ENCODE peak calls at places on chromosomes 13 and 19, in six cellular contexts. W, K, D, H, C and J are unnamed samples. For H3K4me1, the result is how much of the 10 kb centered on the place peaks cover.

GRCh38 chr19:6393982-6394412 is 1.0 kb upstream of the GTF2F1 start:
- DNase-seq in W (peak), K (no peak), D (no peak), H (no peak), C (no peak), J (no peak)

GRCh38 chr13:111346281-111346680 is 25.8 kb downstream of the TEX29 start:
- DNase-seq in W (no peak), K (no peak), D (no peak), H (no peak), C (no peak), J (no peak)

GRCh38 chr13:31797154-31797775 is 57.9 kb downstream of the RXFP2 start:
- DNase-seq in W (no peak), K (no peak), D (peak), H (peak), C (peak), J (no peak)

GRCh38 chr13:76887070-76887563 is 912 bp upstream of the KCTD12 start:
- DNase-seq in W (no peak), K (no peak), D (no peak), H (no peak), C (no peak), J (no peak)

GRCh38 chr13:88000239-88000638 is 329.1 kb downstream of the SLITRK5 start:
- DNase-seq in W (no peak), K (no peak), D (no peak), H (no peak), C (no peak), J (no peak)

GRCh38 chr13:30750036-30750435 is 14.7 kb downstream of the ALOX5AP start:
- DNase-seq in W (no peak), K (no peak), D (no peak), H (no peak), C (no peak), J (no peak)

GRCh38 chr13:95620498-95621140 is 23.9 kb downstream of the DZIP1 start:
- DNase-seq in W (no peak), K (no peak), D (no peak), H (no peak), C (no peak), J (no peak)

GRCh38 chr19:46303702-46304397 is 7.0 kb downstream of the HIF3A start:
- DNase-seq in W (no peak), K (peak), D (peak), H (peak), C (no peak), J (peak)

GRCh38 chr19:45528149-45528743 is 21.0 kb downstream of the VASP start:
- DNase-seq in W (no peak), K (peak), D (no peak), H (peak), C (no peak), J (no peak)

GRCh38 chr19:6761053-6761676 is 6.1 kb downstream of the SH2D3A start:
- DNase-seq in W (no peak), K (no peak), D (no peak), H (peak), C (peak), J (no peak)

GRCh38 chr19:30742981-30743380 is 370.8 kb downstream of the ZNF536 start:
- DNase-seq in W (no peak), K (no peak), D (no peak), H (no peak), C (no peak), J (no peak)

GRCh38 chr13:109809216-109809890 is 23.0 kb upstream of the IRS2 start:
- DNase-seq in W (no peak), K (no peak), D (no peak), H (no peak), C (no peak), J (no peak)

GRCh38 chr13:109919715-109920375 is 133.5 kb upstream of the IRS2 start:
- DNase-seq in W (no peak), K (no peak), D (no peak), H (no peak), C (no peak), J (no peak)

GRCh38 chr19:42436006-42436405 is 6.7 kb downstream of the CXCL17 start:
- DNase-seq in W (no peak), K (no peak), D (no peak), H (no peak), C (peak), J (no peak)

GRCh38 chr19:36032251-36033104 is at the start of gene CLIP3:
- DNase-seq in W (no peak), K (no peak), D (no peak), H (no peak), C (no peak), J (no peak)

GRCh38 chr19:47022541-47023447 is 3.2 kb downstream of the NPAS1 start:
- DNase-seq in W (no peak), K (no peak), D (no peak), H (peak), C (no peak), J (no peak)

GRCh38 chr19:15210323-15210774 is 9.6 kb upstream of the NOTCH3 start:
- DNase-seq in W (no peak), K (no peak), D (no peak), H (no peak), C (peak), J (no peak)

GRCh38 chr13:49759503-49759902 is 33.0 kb downstream of the KPNA3 start:
- DNase-seq in W (no peak), K (no peak), D (no peak), H (no peak), C (no peak), J (no peak)

GRCh38 chr19:12802267-12803106 is 618 bp downstream of the THSD8 start:
- DNase-seq in W (no peak), K (no peak), D (no peak), H (no peak), C (no peak), J (no peak)

GRCh38 chr13:110392510-110393233 is 85.6 kb downstream of the COL4A2 start:
- DNase-seq in W (no peak), K (no peak), D (no peak), H (no peak), C (no peak), J (no peak)

GRCh38 chr13:53254495-53254894 is 225.9 kb downstream of the OLFM4 start:
- DNase-seq in W (no peak), K (no peak), D (no peak), H (no peak), C (no peak), J (no peak)

GRCh38 chr19:54203151-54203611 is 2.5 kb downstream of the RPS9 start:
- DNase-seq in W (no peak), K (no peak), D (no peak), H (no peak), C (peak), J (no peak)

GRCh38 chr13:22447132-22447886 is 733.5 kb upstream of the SGCG start:
- DNase-seq in W (no peak), K (no peak), D (no peak), H (no peak), C (no peak), J (no peak)

GRCh38 chr13:109682534-109683244 is 103.7 kb downstream of the IRS2 start:
- DNase-seq in W (no peak), K (no peak), D (no peak), H (no peak), C (no peak), J (no peak)

GRCh38 chr13:35923347-35923746 is 207.8 kb downstream of the DCLK1 start:
- DNase-seq in W (no peak), K (no peak), D (peak), H (no peak), C (no peak), J (no peak)

GRCh38 chr13:75788494-75788991 is 152.4 kb downstream of the LMO7 start:
- DNase-seq in W (no peak), K (no peak), D (no peak), H (no peak), C (no peak), J (no peak)

GRCh38 chr13:107348931-107349330 is 781.0 kb upstream of the ARGLU1 start:
- DNase-seq in W (no peak), K (no peak), D (no peak), H (no peak), C (no peak), J (no peak)

GRCh38 chr19:50759886-50760285 is 10.4 kb upstream of the GPR32 start:
- DNase-seq in W (no peak), K (no peak), D (peak), H (peak), C (peak), J (no peak)

GRCh38 chr19:13646758-13647157 is 117.6 kb upstream of the MRI1 start:
- DNase-seq in W (no peak), K (no peak), D (no peak), H (no peak), C (no peak), J (no peak)

GRCh38 chr13:45737571-45738002 is 35.5 kb downstream of the CBY2 start:
- DNase-seq in W (no peak), K (no peak), D (peak), H (peak), C (no peak), J (peak)

GRCh38 chr13:29767006-29767405 is 83.4 kb downstream of the UBL3 start:
- DNase-seq in W (no peak), K (no peak), D (no peak), H (no peak), C (no peak), J (no peak)

GRCh38 chr19:11581740-11582139 is 4.3 kb upstream of the ACP5 start:
- DNase-seq in W (peak), K (no peak), D (no peak), H (peak), C (no peak), J (no peak)

GRCh38 chr19:54186351-54186750 is 3.0 kb downstream of the MBOAT7 start:
- DNase-seq in W (no peak), K (no peak), D (no peak), H (no peak), C (no peak), J (no peak)

GRCh38 chr19:14035706-14036105 is 4.1 kb downstream of the IL27RA start:
- DNase-seq in W (no peak), K (no peak), D (no peak), H (no peak), C (no peak), J (no peak)

GRCh38 chr13:110302154-110302553 is 4.8 kb downstream of the COL4A1 start:
- DNase-seq in W (no peak), K (no peak), D (no peak), H (no peak), C (no peak), J (no peak)

GRCh38 chr13:43985437-43986051 is 105.8 kb downstream of the LACC1 start:
- DNase-seq in W (no peak), K (no peak), D (no peak), H (no peak), C (no peak), J (no peak)

GRCh38 chr13:48731957-48732569 is 78.3 kb downstream of the CYSLTR2 start:
- DNase-seq in W (no peak), K (peak), D (peak), H (peak), C (peak), J (peak)

GRCh38 chr13:30037766-30038165 is 187.3 kb upstream of the UBL3 start:
- DNase-seq in W (no peak), K (no peak), D (no peak), H (no peak), C (no peak), J (no peak)

DNA sequence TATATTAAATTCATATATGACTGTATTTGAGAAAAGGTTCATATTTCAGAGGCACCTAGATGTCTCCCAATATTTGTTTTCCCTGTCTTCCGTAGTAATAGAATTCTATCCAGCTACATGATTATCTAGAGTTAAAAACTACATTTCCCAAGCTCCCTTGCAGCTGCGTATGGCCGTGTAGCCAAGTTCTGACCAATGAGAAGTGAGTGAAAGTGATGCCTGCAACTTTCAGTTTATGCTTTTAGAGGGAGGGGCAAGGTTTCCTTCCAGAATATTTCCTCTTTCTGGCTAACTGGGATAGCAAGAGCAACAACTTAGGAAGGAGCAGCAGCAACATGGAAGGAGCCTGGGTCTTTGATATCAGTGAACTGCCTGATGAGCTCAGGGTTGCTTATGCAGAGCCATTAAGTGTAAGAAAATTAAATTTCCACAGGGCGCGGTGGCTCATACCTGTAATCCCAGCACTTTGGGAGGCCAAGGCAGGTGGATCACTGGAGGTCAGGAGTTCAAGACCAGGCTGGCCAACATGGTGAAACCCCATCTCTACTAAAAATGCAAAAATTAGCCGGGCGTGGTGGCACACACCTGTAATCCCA is 23.2 kb upstream of the CYP2A13 start:
- DNase-seq in W (no peak), K (peak), D (peak), H (peak), C (no peak), J (peak)
- TF ChIP-seq ZNF274 in W (no peak), K (no peak), D (no peak), H (no peak), C (no peak), J (no peak)

DNA sequence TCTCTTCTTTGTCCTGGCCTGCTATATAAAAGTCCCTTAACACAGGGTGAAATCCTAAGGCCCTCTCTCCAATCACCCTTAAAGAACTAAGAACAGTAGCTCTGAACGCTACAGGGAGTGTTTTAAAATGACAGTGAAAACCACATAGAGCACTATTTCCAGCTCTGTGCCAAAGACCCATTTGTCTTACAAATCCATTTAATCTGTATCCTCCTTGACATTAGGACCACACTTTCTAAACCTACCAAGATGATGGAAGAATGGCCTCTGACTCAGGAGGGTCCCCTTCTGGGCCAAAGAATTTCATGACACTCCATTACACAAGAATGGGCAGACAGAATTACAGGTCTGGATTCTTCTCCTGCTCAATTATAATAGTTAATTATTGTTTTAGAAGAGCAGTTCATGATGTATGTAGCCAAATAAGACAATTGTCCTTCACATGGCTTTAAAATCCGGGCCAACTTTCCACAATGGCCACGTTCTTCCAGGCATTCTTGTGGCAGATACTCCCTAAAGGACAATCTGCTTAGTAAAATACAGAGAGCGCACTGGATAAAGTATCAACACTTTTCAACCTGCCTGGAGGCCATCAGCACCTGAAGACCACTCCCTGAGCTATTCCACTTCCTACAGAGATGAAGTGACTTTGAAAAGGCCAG is 61.0 kb downstream of the STK24 start:
- DNase-seq in W (no peak), K (no peak), D (no peak), H (no peak), C (no peak), J (no peak)
- H3K4me1 ChIP-seq in W (half or more), K (under half), D (under half), H (under half), C (under half), J (under half)

DNA sequence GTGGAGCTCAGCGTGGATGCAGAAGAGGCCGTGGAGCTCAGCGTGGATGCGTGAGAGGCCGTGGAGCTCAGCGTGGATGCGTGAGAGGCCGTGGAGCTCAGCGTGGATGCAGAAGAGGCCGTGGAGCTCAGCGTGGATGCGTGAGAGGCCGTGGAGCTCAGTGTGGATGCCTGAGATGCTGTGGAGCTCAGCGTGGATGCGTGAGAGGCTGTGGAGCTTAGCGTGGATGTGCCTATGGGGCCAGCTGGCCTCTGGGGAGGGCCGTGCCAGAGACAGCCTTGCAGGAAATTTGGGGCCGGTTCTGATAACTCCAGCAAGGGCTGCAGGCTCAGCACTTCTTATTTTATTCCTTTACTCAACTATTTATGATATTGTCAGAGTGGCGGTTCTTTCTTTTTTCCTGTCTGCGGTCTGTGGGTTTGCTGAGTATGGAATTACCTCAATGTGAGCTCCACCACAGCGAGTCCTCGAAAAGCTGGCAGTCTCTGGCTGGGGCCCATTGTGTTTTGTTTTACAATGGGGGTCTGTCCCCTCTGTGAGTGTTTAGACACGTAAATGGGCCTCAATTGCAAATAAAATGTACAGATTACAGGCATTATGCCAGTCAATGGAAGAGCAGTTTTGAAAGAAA is 17.8 kb upstream of the TMEM255B start:
- DNase-seq in W (no peak), K (no peak), D (no peak), H (no peak), C (no peak), J (no peak)
- TF ChIP-seq YY1 in W (no peak), K (no peak), D (no peak), H (no peak), C (no peak), J (no peak)

GRCh38 chr13:27170521-27171243 is 929 bp downstream of the USP12 start:
- DNase-seq in W (no peak), K (no peak), D (peak), H (peak), C (peak), J (no peak)
- TF ChIP-seq ZNF274 in W (no peak), K (no peak), D (no peak), H (no peak), C (no peak), J (no peak)

DNA sequence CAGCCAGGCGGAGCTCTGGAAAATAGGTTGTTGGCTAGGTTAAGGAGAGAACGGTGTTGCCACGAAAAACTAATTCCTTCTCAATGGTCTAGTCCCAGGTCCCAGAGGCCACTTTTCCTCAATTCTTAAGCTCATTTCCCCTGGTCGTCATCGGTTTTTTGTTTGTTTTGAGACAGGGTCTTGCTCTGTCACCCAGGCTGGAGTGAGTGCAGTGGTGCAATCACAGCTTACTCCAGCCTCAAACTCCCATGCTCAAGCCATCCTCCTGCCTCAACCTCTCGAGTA is 1.2 kb downstream of the SF3A2 start:
- DNase-seq in W (no peak), K (no peak), D (no peak), H (no peak), C (no peak), J (no peak)
- H3K4me1 ChIP-seq in W (under half), K (under half), D (under half), H (under half), C (half or more), J (under half)